ENCODE peak calls at places on chromosome X, in four cellular contexts. D is HFFc6, T is GM20000, X is fibroblast of mammary gland. U is an unnamed sample.

GRCh38 chrX:48522291-48522690 is 683 bp downstream of the EBP start:
- DNase-seq in D (no peak), T (no peak), X (no peak), U (no peak)

GRCh38 chrX:51894697-51895336 is 1.4 kb downstream of the MAGED1 start:
- DNase-seq in D (no peak), T (peak), X (peak), U (no peak)

GRCh38 chrX:106957856-106958255 is 37.7 kb downstream of the CLDN2 start:
- DNase-seq in D (no peak), T (no peak), X (no peak), U (no peak)

GRCh38 chrX:81377329-81377728 is 175.4 kb downstream of the SH3BGRL start:
- DNase-seq in D (peak), T (peak), X (peak), U (no peak)

GRCh38 chrX:81890476-81890875 is 688.6 kb downstream of the SH3BGRL start:
- DNase-seq in D (no peak), T (no peak), X (no peak), U (no peak)

GRCh38 chrX:133325422-133325821 is 89.9 kb downstream of the GPC4 start:
- DNase-seq in D (no peak), T (no peak), X (no peak), U (no peak)

GRCh38 chrX:116267511-116268040 is 97.0 kb downstream of the AGTR2 start:
- DNase-seq in D (no peak), T (no peak), X (peak), U (no peak)

GRCh38 chrX:12974217-12974796 is 603 bp upstream of the TMSB4X start:
- DNase-seq in D (peak), T (no peak), X (peak), U (no peak)

GRCh38 chrX:38754102-38754790 is 47.0 kb upstream of the MID1IP1 start:
- DNase-seq in D (peak), T (peak), X (peak), U (peak)

GRCh38 chrX:50100188-50100587 is 100.6 kb downstream of the AKAP4 start:
- DNase-seq in D (no peak), T (peak), X (peak), U (no peak)

GRCh38 chrX:105635794-105636193 is 186.5 kb upstream of the NRK start:
- DNase-seq in D (no peak), T (no peak), X (no peak), U (no peak)

GRCh38 chrX:130594453-130594916 is 192.7 kb downstream of the RBMX2 start:
- DNase-seq in D (no peak), T (no peak), X (no peak), U (no peak)

GRCh38 chrX:86348669-86349068 is 200.4 kb downstream of the DACH2 start:
- DNase-seq in D (no peak), T (no peak), X (no peak), U (no peak)
- TF ChIP-seq CTCF in D (no peak), T (no peak), X (no peak), U (no peak)

DNA sequence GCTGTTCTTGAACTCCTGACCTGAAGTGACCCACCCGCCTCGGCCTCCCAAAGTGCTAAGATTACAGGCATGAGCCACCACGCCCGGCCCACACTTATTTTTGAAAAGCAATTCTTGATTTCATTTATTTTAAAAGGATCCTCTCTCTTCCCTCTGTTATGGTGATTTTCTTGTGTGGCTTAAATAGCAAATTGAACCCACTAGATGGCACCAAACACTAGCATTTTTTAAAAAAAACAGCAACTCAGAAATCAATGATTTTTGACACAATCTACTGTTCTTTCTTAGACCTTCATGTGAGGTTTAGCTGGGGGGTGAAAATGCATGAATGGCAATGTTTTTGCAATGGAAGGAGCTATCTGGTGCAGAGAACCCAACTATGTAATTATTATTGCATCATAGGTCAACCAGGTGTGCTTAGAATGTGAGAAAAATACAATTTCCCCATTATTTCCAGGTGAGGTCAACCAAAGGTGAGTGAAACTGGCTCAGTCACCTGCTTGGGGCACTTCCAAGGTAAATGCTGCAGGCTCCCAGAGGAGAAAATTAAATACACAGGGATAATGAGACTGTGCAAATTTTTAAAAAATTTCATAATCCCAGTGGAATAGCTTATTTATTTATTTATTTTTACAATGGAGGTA is 226.6 kb upstream of the PRKX start:
- DNase-seq in D (peak), T (peak), X (peak), U (no peak)
- TF ChIP-seq CTCF in D (peak), T (peak), X (peak), U (peak)

DNA sequence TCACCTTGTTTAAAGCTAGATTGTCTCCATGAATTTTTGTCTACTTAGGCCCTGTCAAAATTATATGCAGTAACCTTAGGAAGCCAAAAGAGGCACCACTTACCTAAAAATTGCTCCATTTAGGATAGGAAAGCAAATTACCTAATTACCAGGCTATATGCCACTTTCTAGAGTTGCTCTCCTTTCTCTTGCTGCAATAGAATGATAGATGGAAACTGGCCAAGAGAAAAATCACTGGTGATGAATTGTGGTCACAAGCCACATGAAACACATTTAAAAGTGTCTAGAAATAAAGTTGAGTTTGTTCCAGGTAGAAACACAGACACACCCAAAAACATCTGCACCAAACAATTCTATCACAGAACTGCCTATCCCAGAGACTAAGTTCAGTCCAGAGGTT is 337.8 kb downstream of the PCDH19 start:
- DNase-seq in D (no peak), T (no peak), X (peak), U (no peak)
- TF ChIP-seq CTCF in D (no peak), T (no peak), X (no peak), U (no peak)

GRCh38 chrX:2913118-2913517 is 16.0 kb downstream of the ARSD start:
- DNase-seq in D (no peak), T (no peak), X (no peak), U (no peak)
- TF ChIP-seq CTCF in D (peak), T (no peak), X (peak), U (peak)

DNA sequence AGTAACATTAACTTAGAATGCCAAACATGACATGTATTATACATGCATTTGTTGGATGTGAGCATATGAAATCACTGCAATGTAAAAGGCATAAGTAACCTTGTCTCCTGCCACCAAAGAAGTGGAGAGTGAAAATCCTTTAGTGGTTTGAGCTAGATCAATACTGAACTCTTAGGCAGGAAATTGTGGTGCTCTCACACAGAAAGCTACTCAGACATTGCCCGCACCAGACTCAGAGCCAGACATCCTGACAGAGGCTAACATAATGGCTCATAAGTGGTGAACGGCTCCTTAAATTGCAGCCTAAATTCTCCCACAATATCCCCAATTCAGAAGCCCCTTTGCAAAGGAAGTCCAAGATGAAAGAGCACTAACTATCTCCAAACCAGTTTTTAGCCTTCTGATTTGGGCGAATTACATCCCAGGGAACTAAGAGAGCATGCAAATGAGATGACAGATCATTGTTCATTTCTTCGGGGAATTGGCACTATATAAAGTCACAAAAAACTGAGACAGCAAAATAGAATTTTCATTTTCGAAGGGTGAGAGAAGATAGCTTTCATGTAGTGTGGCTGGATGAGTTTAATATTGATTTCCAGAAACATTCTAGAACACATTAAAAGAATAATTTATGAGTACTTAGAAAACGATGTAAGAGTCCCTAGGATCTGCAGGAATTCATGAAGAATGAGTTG is 233.6 kb upstream of the RPS6KA3 start:
- DNase-seq in D (no peak), T (no peak), X (no peak), U (no peak)
- TF ChIP-seq CTCF in D (no peak), T (no peak), X (no peak), U (no peak)

DNA sequence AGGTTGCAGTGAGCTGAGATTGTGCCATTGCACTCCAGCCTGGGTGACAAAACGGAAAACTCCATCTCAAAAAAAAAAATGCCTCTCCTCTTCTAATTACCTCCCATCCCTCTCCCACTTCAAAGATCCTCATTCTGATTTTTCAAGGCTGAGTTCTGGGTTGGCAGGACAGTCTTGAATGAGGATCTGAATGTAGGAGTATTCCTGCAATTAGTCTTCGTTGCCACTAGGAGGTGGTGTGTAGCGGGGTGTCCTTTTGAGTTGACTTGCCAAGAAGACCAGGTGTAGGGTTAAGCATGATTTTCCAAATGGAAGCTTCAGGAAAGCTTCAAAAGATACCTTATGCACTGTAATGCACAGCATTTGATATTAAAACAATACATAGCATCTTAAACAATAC is 169.9 kb downstream of the ASMT start:
- DNase-seq in D (no peak), T (no peak), X (no peak), U (no peak)
- TF ChIP-seq CTCF in D (peak), T (no peak), X (no peak), U (no peak)

GRCh38 chrX:151754641-151755215 is 20.2 kb downstream of the CNGA2 start:
- DNase-seq in D (no peak), T (no peak), X (no peak), U (no peak)

GRCh38 chrX:151754042-151754419 is 19.5 kb downstream of the CNGA2 start:
- DNase-seq in D (peak), T (no peak), X (peak), U (peak)

GRCh38 chrX:151750511-151750910 is 16.0 kb downstream of the CNGA2 start:
- DNase-seq in D (no peak), T (no peak), X (no peak), U (no peak)

GRCh38 chrX:151752847-151753246 is 18.3 kb downstream of the CNGA2 start:
- DNase-seq in D (no peak), T (no peak), X (no peak), U (no peak)

DNA sequence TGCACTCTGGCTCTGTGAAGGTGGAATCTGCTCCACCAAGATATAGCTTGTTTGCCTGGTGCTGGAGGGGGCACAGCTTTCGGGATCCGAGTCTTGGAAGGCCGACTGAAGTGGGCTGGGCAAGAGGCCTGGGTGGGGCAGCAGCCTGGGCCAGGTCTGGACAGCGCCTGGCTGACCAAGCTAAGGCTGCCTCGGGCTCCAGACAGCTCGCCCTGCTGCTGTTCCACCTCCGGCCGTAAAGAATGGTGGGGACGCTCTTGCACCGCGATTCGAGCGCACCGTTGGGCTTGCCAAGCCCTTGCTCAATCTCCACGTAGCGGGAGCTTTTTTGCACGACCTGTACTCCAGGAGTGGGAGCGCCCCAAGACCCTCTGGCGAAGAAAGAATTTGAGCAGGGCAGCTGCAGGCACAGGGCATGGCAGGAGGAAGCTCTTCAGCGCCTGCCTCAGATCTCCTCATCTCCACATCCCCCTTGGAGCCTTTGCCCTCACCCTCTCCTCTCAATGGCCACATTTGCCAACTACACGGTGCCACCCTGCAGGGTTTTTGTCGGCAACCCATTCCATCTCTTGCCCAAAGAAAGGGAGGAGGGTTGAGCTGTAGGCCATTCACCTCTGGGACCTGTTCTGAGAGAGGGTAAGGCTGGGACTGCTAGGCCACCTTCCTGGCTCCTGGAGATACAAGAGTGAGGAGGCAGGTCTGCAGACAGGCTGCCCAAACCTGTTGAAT is 18.9 kb downstream of the CNGA2 start:
- DNase-seq in D (no peak), T (peak), X (peak), U (no peak)
- TF ChIP-seq CTCF in D (no peak), T (peak), X (peak), U (peak)

DNA sequence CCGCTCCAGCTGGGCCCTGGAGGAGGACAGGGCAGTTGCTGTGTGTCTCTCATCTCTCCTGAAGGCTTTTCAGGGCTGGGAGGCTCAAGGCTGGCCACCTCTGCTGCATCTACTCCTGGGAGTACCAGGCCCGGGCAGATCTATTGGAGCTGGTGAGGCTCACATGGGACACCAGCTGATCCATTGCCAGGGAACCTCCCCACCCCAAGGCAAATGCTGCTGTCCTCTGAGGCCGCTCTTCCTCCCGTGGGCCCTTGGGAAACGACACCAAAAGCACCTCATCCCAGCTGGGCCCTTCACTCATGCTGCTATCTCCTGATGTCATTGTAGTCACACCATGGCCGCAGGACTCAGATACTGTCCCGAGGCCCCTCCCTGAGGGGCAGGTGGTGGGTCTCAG is 3.6 kb downstream of the UBL4A start:
- DNase-seq in D (no peak), T (no peak), X (no peak), U (no peak)
- TF ChIP-seq CTCF in D (no peak), T (no peak), X (no peak), U (no peak)

GRCh38 chrX:153643431-153644351 is 3.3 kb upstream of the DUSP9 start:
- DNase-seq in D (no peak), T (peak), X (no peak), U (no peak)
- TF ChIP-seq CTCF in D (no peak), T (peak), X (no peak), U (peak)

U was measured in BJ.